ENCODE peak calls at places on chromosomes 7 and 10, in ten cellular contexts. R is AG10803; Q is nephron progenitor cell; X is CD4-positive, alpha-beta T cell; I is iPS-NIHi11; K is Daoy; T is activated effector memory CD4-positive, alpha-beta T cell treated with anti-CD3 and anti-CD28 coated beads, Interleukin-2, amount 50 U/mL, for 16 hours; M is posterior cingulate gyrus; J is right lobe of liver; Y is CD4-positive, CD25-positive, alpha-beta regulatory T cell. E is an unnamed sample.

GRCh38 chr7:127897704-127898454 is 133.4 kb downstream of the LRRC4 start:
- DNase-seq in R (no peak), Q (no peak), X (no peak), I (no peak), K (no peak), T (no peak), M (no peak), J (no peak), Y (no peak), E (peak; percentile 50)

GRCh38 chr10:78913219-78914059 is 155.3 kb upstream of the ZMIZ1 start:
- DNase-seq in R (no peak), Q (no peak), X (no peak), I (peak; percentile 88), K (no peak), T (no peak), M (peak; percentile 96), J (peak; percentile 71), Y (no peak), E (peak; percentile 11)

GRCh38 chr7:98223351-98223897 is 12.2 kb downstream of the BHLHA15 start:
- DNase-seq in R (no peak), Q (no peak), X (no peak), I (peak; percentile 6), K (no peak), T (no peak), M (no peak), J (peak; percentile 7), Y (no peak), E (no peak)

GRCh38 chr10:31929260-31929985 is 792 bp upstream of the ARHGAP12 start:
- DNase-seq in R (no peak), Q (no peak), X (peak; percentile 6), I (peak; percentile 39), K (peak; percentile 42), T (peak; percentile 74), M (peak; percentile 83), J (peak; percentile 78), Y (peak; percentile 22), E (peak; percentile 57)

GRCh38 chr7:73704640-73705550 is 14.6 kb downstream of the STX1A start:
- DNase-seq in R (no peak), Q (no peak), X (no peak), I (no peak), K (peak; percentile 98), T (no peak), M (peak; percentile 90), J (no peak), Y (no peak), E (peak; percentile 23)

GRCh38 chr10:124736491-124737136 is 7.6 kb downstream of the FAM53B start:
- DNase-seq in R (peak; percentile 67), Q (no peak), X (no peak), I (peak; percentile 43), K (peak; percentile 65), T (peak; percentile 63), M (peak; percentile 95), J (peak; percentile 91), Y (no peak), E (peak; percentile 44)

GRCh38 chr7:56046728-56047445 is 4.4 kb downstream of the PSPH start:
- DNase-seq in R (peak; percentile 94), Q (no peak), X (no peak), I (no peak), K (peak; percentile 55), T (no peak), M (no peak), J (no peak), Y (no peak), E (peak; percentile 95)

GRCh38 chr7:108307246-108307982 is 148.8 kb downstream of the NRCAM start:
- DNase-seq in R (no peak), Q (no peak), X (no peak), I (peak; percentile 14), K (no peak), T (no peak), M (no peak), J (no peak), Y (no peak), E (no peak)

GRCh38 chr7:34373940-34374339 is 284.1 kb upstream of the NPSR1 start:
- DNase-seq in R (peak; percentile 74), Q (no peak), X (no peak), I (no peak), K (no peak), T (no peak), M (no peak), J (no peak), Y (no peak), E (no peak)

GRCh38 chr7:16260236-16260728 is 161.1 kb downstream of the CRPPA start:
- DNase-seq in R (no peak), Q (no peak), X (no peak), I (no peak), K (no peak), T (no peak), M (no peak), J (no peak), Y (no peak), E (no peak)

GRCh38 chr7:28483868-28484267 is 71.5 kb downstream of the CREB5 start:
- DNase-seq in R (peak; percentile 89), Q (no peak), X (no peak), I (no peak), K (peak; percentile 55), T (no peak), M (no peak), J (no peak), Y (no peak), E (no peak)

GRCh38 chr10:17059197-17059688 is 70.4 kb downstream of the CUBN start:
- DNase-seq in R (peak; percentile 96), Q (no peak), X (no peak), I (no peak), K (peak; percentile 85), T (no peak), M (no peak), J (no peak), Y (no peak), E (no peak)

GRCh38 chr10:5576780-5577472 is 52.2 kb downstream of the CALML3 start:
- DNase-seq in R (no peak), Q (no peak), X (no peak), I (no peak), K (no peak), T (peak; percentile 34), M (no peak), J (no peak), Y (no peak), E (no peak)

GRCh38 chr7:112308974-112309373 is 102.5 kb downstream of the ZNF277 start:
- DNase-seq in R (no peak), Q (no peak), X (no peak), I (no peak), K (no peak), T (no peak), M (no peak), J (no peak), Y (no peak), E (no peak)

GRCh38 chr7:75649462-75649861 is 89.3 kb downstream of the HIP1 start:
- DNase-seq in R (no peak), Q (no peak), X (no peak), I (no peak), K (peak; percentile 36), T (no peak), M (no peak), J (peak; percentile 47), Y (no peak), E (peak; percentile 75)

GRCh38 chr7:28630350-28630749 is 218.0 kb downstream of the CREB5 start:
- DNase-seq in R (peak; percentile 64), Q (no peak), X (no peak), I (no peak), K (no peak), T (no peak), M (no peak), J (no peak), Y (no peak), E (no peak)

GRCh38 chr10:57952741-57953140 is 315.0 kb downstream of the IPMK start:
- DNase-seq in R (peak; percentile 72), Q (no peak), X (no peak), I (no peak), K (no peak), T (no peak), M (no peak), J (no peak), Y (no peak), E (no peak)

GRCh38 chr7:14123923-14124322 is 134.5 kb upstream of the ETV1 start:
- DNase-seq in R (no peak), Q (no peak), X (no peak), I (no peak), K (no peak), T (no peak), M (no peak), J (no peak), Y (no peak), E (no peak)

GRCh38 chr7:150565239-150565638 is 2.0 kb upstream of the GIMAP4 start:
- DNase-seq in R (no peak), Q (no peak), X (no peak), I (no peak), K (no peak), T (no peak), M (no peak), J (no peak), Y (no peak), E (no peak)

GRCh38 chr7:33195264-33195663 is 65.9 kb downstream of the BBS9 start:
- DNase-seq in R (peak; percentile 82), Q (no peak), X (no peak), I (no peak), K (peak; percentile 57), T (no peak), M (no peak), J (no peak), Y (no peak), E (no peak)

GRCh38 chr7:2999078-2999500 is 44.6 kb downstream of the CARD11 start:
- DNase-seq in R (no peak), Q (no peak), X (no peak), I (no peak), K (no peak), T (peak; percentile 38), M (no peak), J (no peak), Y (no peak), E (peak; percentile 33)

GRCh38 chr10:124002391-124003069 is 90.9 kb downstream of the CHST15 start:
- DNase-seq in R (no peak), Q (no peak), X (no peak), I (no peak), K (no peak), T (peak; percentile 33), M (no peak), J (no peak), Y (no peak), E (no peak)

GRCh38 chr7:7795736-7796135 is 77.3 kb upstream of the RPA3 start:
- DNase-seq in R (peak; percentile 31), Q (no peak), X (no peak), I (no peak), K (peak; percentile 73), T (no peak), M (no peak), J (no peak), Y (no peak), E (peak; percentile 43)

GRCh38 chr10:62935022-62935421 is 118.9 kb upstream of the EGR2 start:
- DNase-seq in R (no peak), Q (no peak), X (no peak), I (no peak), K (no peak), T (no peak), M (no peak), J (no peak), Y (no peak), E (no peak)

GRCh38 chr10:29120216-29120615 is 168.7 kb upstream of the LYZL1 start:
- DNase-seq in R (peak; percentile 14), Q (no peak), X (no peak), I (no peak), K (peak; percentile 72), T (no peak), M (no peak), J (no peak), Y (no peak), E (no peak)

GRCh38 chr10:35017608-35018007 is 72.5 kb downstream of the CUL2 start:
- DNase-seq in R (no peak), Q (no peak), X (no peak), I (no peak), K (no peak), T (no peak), M (no peak), J (no peak), Y (no peak), E (no peak)

GRCh38 chr10:23540401-23540800 is 101.5 kb downstream of the OTUD1 start:
- DNase-seq in R (no peak), Q (no peak), X (no peak), I (no peak), K (no peak), T (no peak), M (no peak), J (no peak), Y (peak; percentile 20), E (no peak)

GRCh38 chr10:83545901-83546391 is 593.4 kb upstream of the GHITM start:
- DNase-seq in R (no peak), Q (no peak), X (no peak), I (no peak), K (no peak), T (no peak), M (no peak), J (no peak), Y (no peak), E (no peak)

E was measured in dermis blood vessel endothelial cell.